ENCODE peak calls at places on chromosomes 11 and 22, in ten cellular contexts. S is AG04449; O is lung; A is spleen; B is transverse colon; H is cardiac muscle cell; P is glutamatergic neuron; V is CD8-positive, alpha-beta T cell; T is prostate gland; D is heart right ventricle. I is an unnamed sample.

GRCh38 chr11:123475478-123475877 is 45.4 kb downstream of the GRAMD1B start:
- DNase-seq in V (no peak), T (no peak), H (peak; percentile 65), A (no peak), B (no peak), O (no peak), P (no peak), S (no peak), D (no peak), I (peak; percentile 18)

GRCh38 chr22:45225732-45226560 is 14.7 kb downstream of the KIAA0930 start:
- DNase-seq in S (no peak), O (peak; percentile 62), V (no peak), B (peak; percentile 38), T (peak; percentile 72), H (peak; percentile 75), D (no peak), P (no peak), A (peak; percentile 83), I (no peak)

GRCh38 chr22:38957046-38957770 is at the start of gene APOBEC3A:
- DNase-seq in A (peak; percentile 86), S (no peak), O (no peak), V (no peak), T (no peak), B (peak; percentile 82), P (no peak), H (no peak), D (no peak), I (no peak)

GRCh38 chr22:37726240-37726887 is 29.5 kb downstream of the TRIOBP start:
- DNase-seq in T (no peak), H (peak; percentile 54), B (no peak), V (no peak), D (no peak), O (no peak), S (no peak), A (no peak), P (no peak), I (no peak)

GRCh38 chr11:134730596-134731538 is 318.8 kb upstream of the B3GAT1 start:
- DNase-seq in D (no peak), A (no peak), H (no peak), O (no peak), P (no peak), S (no peak), B (no peak), V (no peak), T (no peak), I (no peak)

GRCh38 chr22:48498526-48499331 is 1328.9 kb downstream of the BRD1 start:
- DNase-seq in A (peak; percentile 63), S (no peak), T (no peak), D (no peak), B (no peak), V (no peak), O (no peak), P (no peak), H (no peak), I (no peak)

GRCh38 chr22:24593810-24594568 is 1.1 kb upstream of the LRRC75B start:
- DNase-seq in P (no peak), A (no peak), H (no peak), O (no peak), V (no peak), D (no peak), B (peak; percentile 55), T (no peak), S (no peak), I (no peak)

GRCh38 chr22:38713921-38714320 is 8.2 kb downstream of the GTPBP1 start:
- DNase-seq in P (no peak), T (no peak), O (no peak), B (no peak), S (no peak), A (no peak), D (no peak), V (no peak), H (no peak), I (no peak)

GRCh38 chr11:92227233-92227593 is 2.6 kb downstream of the FAT3 start:
- DNase-seq in T (no peak), B (no peak), H (no peak), O (no peak), D (no peak), A (no peak), P (peak; percentile 27), S (no peak), V (no peak), I (peak; percentile 6)

GRCh38 chr22:32531955-32532818 is 57.6 kb downstream of the FBXO7 start:
- DNase-seq in O (peak; percentile 70), P (peak; percentile 31), T (no peak), S (peak; percentile 36), D (peak; percentile 92), H (peak; percentile 92), B (peak; percentile 51), A (no peak), V (no peak), I (peak; percentile 27)

GRCh38 chr11:70038034-70038834 is 39.9 kb upstream of the ANO1 start:
- DNase-seq in O (no peak), P (no peak), B (no peak), T (no peak), A (no peak), D (no peak), V (no peak), S (no peak), H (no peak), I (no peak)

DNA sequence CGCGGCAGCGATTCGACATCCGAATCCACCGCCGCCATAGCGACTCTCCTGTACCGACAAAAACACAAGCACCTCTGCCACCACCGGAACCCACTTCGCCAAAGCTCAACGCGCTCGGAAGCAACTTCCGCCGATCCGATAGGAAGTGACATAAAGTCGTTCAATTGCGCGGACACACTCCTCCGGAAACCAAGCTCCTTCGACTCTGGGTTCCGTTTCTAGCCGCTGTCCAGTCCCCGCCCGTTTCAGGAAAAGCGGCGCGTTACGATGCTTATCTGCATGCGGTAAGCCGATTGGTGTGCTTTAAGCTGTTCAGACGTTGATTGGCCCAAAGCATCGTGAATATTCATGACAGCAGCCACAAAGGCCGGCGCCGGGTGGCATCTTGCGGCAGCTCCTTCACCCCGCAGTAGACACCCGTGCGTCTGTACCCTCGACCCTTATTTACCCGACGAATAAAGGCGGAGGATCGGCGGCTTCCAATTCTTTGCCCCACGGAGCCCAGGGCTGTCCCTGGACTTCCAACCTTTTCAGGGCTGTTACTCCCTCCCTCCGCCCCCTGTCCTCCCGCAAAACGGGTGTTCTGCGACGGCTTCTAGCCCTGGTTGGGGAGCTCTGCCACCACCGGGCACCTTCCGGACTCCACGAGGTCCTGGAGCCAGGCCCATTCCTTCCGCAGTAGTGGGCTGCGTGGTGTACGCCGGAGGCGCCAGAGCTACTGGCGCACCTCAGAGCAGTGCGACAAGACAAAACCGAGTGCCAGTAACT is at the start of gene TUT1:
- DNase-seq in H (peak; percentile 99), A (peak; percentile 97), V (peak; percentile 92), T (peak; percentile 99), P (peak; percentile 92), B (peak; percentile 97), D (peak; percentile 91), O (peak; percentile 97), S (peak; percentile 97), I (peak; percentile 90)
- TF ChIP-seq CTCF in H (no peak), A (peak; percentile 30), V (no peak), T (peak; percentile 35), P (no peak), B (no peak), D (peak; percentile 31), O (no peak), S (no peak), I (no peak)

GRCh38 chr11:10658621-10659338 is 34.8 kb downstream of the IRAG1 start:
- DNase-seq in T (no peak), V (no peak), O (no peak), P (no peak), A (no peak), S (no peak), B (no peak), H (no peak), D (no peak), I (no peak)
- TF ChIP-seq CTCF in T (no peak), V (no peak), O (no peak), P (no peak), A (no peak), S (no peak), B (no peak), H (no peak), D (no peak), I (no peak)

GRCh38 chr11:78081583-78081982 is 1.9 kb upstream of the NDUFC2 start:
- DNase-seq in D (no peak), O (no peak), P (no peak), T (no peak), B (no peak), A (no peak), S (no peak), V (peak; percentile 32), H (no peak), I (no peak)

GRCh38 chr11:78079232-78080083 is at the start of gene NDUFC2:
- DNase-seq in V (peak; percentile 66), S (no peak), B (peak; percentile 83), O (peak; percentile 78), T (peak; percentile 72), H (peak; percentile 89), A (peak; percentile 94), D (peak; percentile 82), P (peak; percentile 80), I (peak; percentile 70)

GRCh38 chr11:78080818-78081495 is 1.3 kb upstream of the NDUFC2 start:
- DNase-seq in S (no peak), T (no peak), H (peak; percentile 93), B (no peak), A (no peak), P (no peak), O (no peak), V (no peak), D (no peak), I (no peak)

GRCh38 chr11:78078218-78079167 is 1.2 kb downstream of the NDUFC2 start:
- DNase-seq in P (no peak), B (no peak), H (no peak), O (no peak), V (no peak), S (no peak), T (no peak), A (no peak), D (no peak), I (no peak)

DNA sequence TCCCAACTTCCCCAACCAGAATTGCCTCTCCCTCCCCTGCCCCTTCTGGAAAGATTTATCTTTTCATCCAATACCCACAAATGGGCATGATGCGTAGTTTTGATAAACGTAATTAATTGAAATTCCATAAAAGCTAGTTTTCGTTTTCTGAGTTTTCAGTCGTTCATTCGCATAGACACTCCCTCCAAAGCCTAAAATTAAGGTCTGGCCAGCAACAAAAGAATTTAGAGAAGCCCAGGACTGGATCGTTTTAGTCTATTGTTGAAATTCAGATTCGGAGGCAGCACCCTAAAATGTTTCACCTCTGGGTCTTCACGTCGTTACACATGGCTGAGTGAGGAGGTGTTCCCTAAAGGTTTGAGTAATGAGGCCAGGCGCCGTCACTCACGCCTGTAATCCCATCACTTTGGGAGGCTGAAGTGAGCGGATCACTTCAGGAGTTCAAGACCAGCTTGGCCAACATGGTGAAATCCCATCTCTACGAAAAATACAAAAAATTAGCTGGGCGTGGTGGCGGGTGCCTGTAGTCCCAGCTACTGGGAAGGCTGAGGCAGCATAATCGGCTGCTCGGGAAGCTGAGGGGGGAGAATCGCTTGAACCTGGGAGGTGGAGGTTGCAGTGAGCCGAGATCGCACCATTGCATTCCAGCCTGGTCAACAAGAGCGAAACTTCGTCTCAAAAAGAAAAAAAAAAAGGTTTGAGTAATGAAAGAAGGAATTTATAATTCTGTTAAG is 589 bp upstream of the NDUFC2 start:
- DNase-seq in P (no peak), S (no peak), O (no peak), H (peak; percentile 20), V (no peak), T (no peak), B (no peak), A (no peak), D (no peak), I (no peak)
- TF ChIP-seq CTCF in P (no peak), S (no peak), O (no peak), H (peak; percentile 1), V (no peak), T (no peak), B (no peak), A (no peak), D (no peak), I (no peak)

GRCh38 chr11:13834463-13834862 is 128.1 kb upstream of the SPON1 start:
- DNase-seq in V (no peak), A (no peak), P (peak; percentile 47), D (no peak), T (no peak), H (no peak), S (no peak), O (no peak), B (no peak), I (peak; percentile 58)
- TF ChIP-seq CTCF in V (no peak), A (no peak), P (peak; percentile 72), D (no peak), T (no peak), H (peak; percentile 24), S (peak; percentile 31), O (no peak), B (peak; percentile 15), I (peak; percentile 72)

I was measured in endothelial cell.